ENCODE peak calls at places on chromosome 16, in eight cellular contexts. One of them, this sample, is unnamed.

GRCh38 chr16:67482260-67482924 is 955 bp downstream of the AGRP start:
- DNase-seq in suprapubic skin: no peak
- DNase-seq in kidney: no peak
- DNase-seq in PC-9: no peak
- DNase-seq in adrenal gland: no peak
- DNase-seq in right lobe of liver: no peak
- DNase-seq in neural progenitor cell: no peak
- DNase-seq in body of pancreas: no peak
- DNase-seq in this sample: no peak

GRCh38 chr16:17556276-17557052 is 85.7 kb upstream of the XYLT1 start:
- DNase-seq in suprapubic skin: peak; percentile 12
- DNase-seq in body of pancreas: no peak
- DNase-seq in right lobe of liver: no peak
- DNase-seq in kidney: no peak
- DNase-seq in neural progenitor cell: peak; percentile 57
- DNase-seq in PC-9: peak; percentile 49
- DNase-seq in adrenal gland: no peak
- DNase-seq in this sample: no peak

GRCh38 chr16:89035013-89035697 is 58.1 kb upstream of the CBFA2T3 start:
- DNase-seq in suprapubic skin: no peak
- DNase-seq in neural progenitor cell: peak; percentile 41
- DNase-seq in right lobe of liver: peak; percentile 12
- DNase-seq in PC-9: no peak
- DNase-seq in body of pancreas: no peak
- DNase-seq in kidney: no peak
- DNase-seq in adrenal gland: no peak
- DNase-seq in this sample: no peak

GRCh38 chr16:80084614-80085013 is 456.2 kb upstream of the DYNLRB2 start:
- DNase-seq in right lobe of liver: peak; percentile 35
- DNase-seq in kidney: no peak
- DNase-seq in body of pancreas: peak; percentile 34
- DNase-seq in suprapubic skin: no peak
- DNase-seq in adrenal gland: peak; percentile 81
- DNase-seq in PC-9: peak; percentile 52
- DNase-seq in neural progenitor cell: peak; percentile 87
- DNase-seq in this sample: no peak

GRCh38 chr16:85715169-85716015 is 26.6 kb upstream of the GINS2 start:
- DNase-seq in body of pancreas: no peak
- DNase-seq in neural progenitor cell: peak; percentile 63
- DNase-seq in PC-9: no peak
- DNase-seq in suprapubic skin: no peak
- DNase-seq in kidney: no peak
- DNase-seq in right lobe of liver: no peak
- DNase-seq in adrenal gland: no peak
- DNase-seq in this sample: no peak

GRCh38 chr16:1877804-1878203 is 5.8 kb upstream of the MEIOB start:
- DNase-seq in adrenal gland: no peak
- DNase-seq in kidney: peak; percentile 7
- DNase-seq in neural progenitor cell: no peak
- DNase-seq in PC-9: peak; percentile 62
- DNase-seq in right lobe of liver: no peak
- DNase-seq in body of pancreas: no peak
- DNase-seq in suprapubic skin: no peak
- DNase-seq in this sample: no peak

GRCh38 chr16:47880653-47881052 is 275.1 kb downstream of the ABCC12 start:
- DNase-seq in suprapubic skin: no peak
- DNase-seq in neural progenitor cell: no peak
- DNase-seq in adrenal gland: no peak
- DNase-seq in body of pancreas: no peak
- DNase-seq in right lobe of liver: no peak
- DNase-seq in kidney: no peak
- DNase-seq in PC-9: no peak
- DNase-seq in this sample: no peak

GRCh38 chr16:46775214-46775613 is 27.1 kb upstream of the MYLK3 start:
- DNase-seq in PC-9: no peak
- DNase-seq in adrenal gland: no peak
- DNase-seq in right lobe of liver: no peak
- DNase-seq in body of pancreas: no peak
- DNase-seq in kidney: no peak
- DNase-seq in neural progenitor cell: no peak
- DNase-seq in suprapubic skin: peak; percentile 4
- DNase-seq in this sample: no peak

GRCh38 chr16:75565640-75566039 is 539 bp upstream of the GABARAPL2 start:
- DNase-seq in body of pancreas: no peak
- DNase-seq in PC-9: no peak
- DNase-seq in suprapubic skin: peak; percentile 44
- DNase-seq in adrenal gland: no peak
- DNase-seq in neural progenitor cell: no peak
- DNase-seq in kidney: no peak
- DNase-seq in right lobe of liver: no peak
- DNase-seq in this sample: no peak

GRCh38 chr16:68083861-68084503 is 1.2 kb upstream of the NFATC3 start:
- DNase-seq in neural progenitor cell: peak; percentile 64
- DNase-seq in adrenal gland: no peak
- DNase-seq in kidney: peak; percentile 84
- DNase-seq in suprapubic skin: no peak
- DNase-seq in body of pancreas: peak; percentile 25
- DNase-seq in PC-9: no peak
- DNase-seq in right lobe of liver: peak; percentile 55
- DNase-seq in this sample: no peak

GRCh38 chr16:66695474-66695934 is 1.0 kb downstream of the CMTM4 start:
- DNase-seq in body of pancreas: no peak
- DNase-seq in kidney: no peak
- DNase-seq in right lobe of liver: no peak
- DNase-seq in suprapubic skin: no peak
- DNase-seq in PC-9: no peak
- DNase-seq in neural progenitor cell: no peak
- DNase-seq in adrenal gland: no peak
- DNase-seq in this sample: no peak

GRCh38 chr16:48978501-48978900 is 303.1 kb downstream of the CBLN1 start:
- DNase-seq in PC-9: no peak
- DNase-seq in adrenal gland: no peak
- DNase-seq in body of pancreas: no peak
- DNase-seq in kidney: no peak
- DNase-seq in right lobe of liver: no peak
- DNase-seq in suprapubic skin: no peak
- DNase-seq in neural progenitor cell: no peak
- DNase-seq in this sample: no peak

GRCh38 chr16:28486266-28486665 is 5.6 kb downstream of the CLN3 start:
- DNase-seq in body of pancreas: no peak
- DNase-seq in adrenal gland: no peak
- DNase-seq in kidney: peak; percentile 52
- DNase-seq in right lobe of liver: no peak
- DNase-seq in PC-9: no peak
- DNase-seq in neural progenitor cell: no peak
- DNase-seq in suprapubic skin: no peak
- DNase-seq in this sample: no peak

GRCh38 chr16:73000907-73001521 is 46.9 kb downstream of the ZFHX3 start:
- DNase-seq in body of pancreas: peak; percentile 5
- DNase-seq in neural progenitor cell: no peak
- DNase-seq in PC-9: no peak
- DNase-seq in kidney: no peak
- DNase-seq in suprapubic skin: no peak
- DNase-seq in right lobe of liver: no peak
- DNase-seq in adrenal gland: peak; percentile 25
- DNase-seq in this sample: no peak

GRCh38 chr16:47699090-47699489 is 238.0 kb downstream of the PHKB start:
- DNase-seq in right lobe of liver: no peak
- DNase-seq in PC-9: no peak
- DNase-seq in body of pancreas: no peak
- DNase-seq in adrenal gland: no peak
- DNase-seq in kidney: no peak
- DNase-seq in suprapubic skin: no peak
- DNase-seq in neural progenitor cell: no peak
- DNase-seq in this sample: no peak

GRCh38 chr16:20774703-20775362 is 11.0 kb downstream of the ACSM3 start:
- DNase-seq in neural progenitor cell: peak; percentile 76
- DNase-seq in adrenal gland: peak; percentile 87
- DNase-seq in suprapubic skin: no peak
- DNase-seq in body of pancreas: peak; percentile 77
- DNase-seq in right lobe of liver: peak; percentile 62
- DNase-seq in PC-9: no peak
- DNase-seq in kidney: peak; percentile 75
- DNase-seq in this sample: no peak

GRCh38 chr16:4327386-4327781 is 11.5 kb downstream of the GLIS2 start:
- DNase-seq in body of pancreas: no peak
- DNase-seq in suprapubic skin: no peak
- DNase-seq in kidney: peak; percentile 79
- DNase-seq in PC-9: no peak
- DNase-seq in adrenal gland: no peak
- DNase-seq in right lobe of liver: no peak
- DNase-seq in neural progenitor cell: peak; percentile 33
- DNase-seq in this sample: no peak

GRCh38 chr16:4330277-4330882 is 14.5 kb downstream of the GLIS2 start:
- DNase-seq in adrenal gland: peak; percentile 91
- DNase-seq in suprapubic skin: peak; percentile 93
- DNase-seq in neural progenitor cell: peak; percentile 81
- DNase-seq in body of pancreas: peak; percentile 87
- DNase-seq in PC-9: no peak
- DNase-seq in right lobe of liver: peak; percentile 88
- DNase-seq in kidney: peak; percentile 93
- DNase-seq in this sample: no peak

GRCh38 chr16:4327782-4328579 is 12.1 kb downstream of the GLIS2 start:
- DNase-seq in adrenal gland: peak; percentile 94
- DNase-seq in neural progenitor cell: peak; percentile 94
- DNase-seq in suprapubic skin: no peak
- DNase-seq in body of pancreas: peak; percentile 81
- DNase-seq in kidney: peak; percentile 95
- DNase-seq in PC-9: peak; percentile 6
- DNase-seq in right lobe of liver: peak; percentile 81
- DNase-seq in this sample: no peak

GRCh38 chr16:4329354-4329775 is 13.5 kb downstream of the GLIS2 start:
- DNase-seq in body of pancreas: no peak
- DNase-seq in suprapubic skin: no peak
- DNase-seq in PC-9: no peak
- DNase-seq in adrenal gland: no peak
- DNase-seq in kidney: no peak
- DNase-seq in neural progenitor cell: no peak
- DNase-seq in right lobe of liver: no peak
- DNase-seq in this sample: no peak

GRCh38 chr16:4328580-4329353 is 12.9 kb downstream of the GLIS2 start:
- DNase-seq in PC-9: no peak
- DNase-seq in neural progenitor cell: no peak
- DNase-seq in right lobe of liver: no peak
- DNase-seq in suprapubic skin: no peak
- DNase-seq in adrenal gland: peak; percentile 78
- DNase-seq in body of pancreas: no peak
- DNase-seq in kidney: peak; percentile 79
- DNase-seq in this sample: no peak
- H3K4me1 ChIP-seq in PC-9: no peaks in the 10 kb centered on the region
- H3K4me1 ChIP-seq in neural progenitor cell: peaks cover 9% of the 10 kb centered on the region
- H3K4me1 ChIP-seq in right lobe of liver: no peaks in the 10 kb centered on the region
- H3K4me1 ChIP-seq in suprapubic skin: peaks cover 48% of the 10 kb centered on the region
- H3K4me1 ChIP-seq in adrenal gland: peaks cover 39% of the 10 kb centered on the region
- H3K4me1 ChIP-seq in body of pancreas: peaks cover 41% of the 10 kb centered on the region
- H3K4me1 ChIP-seq in kidney: peaks cover 49% of the 10 kb centered on the region
- H3K4me1 ChIP-seq in this sample: peaks cover 36% of the 10 kb centered on the region

DNA sequence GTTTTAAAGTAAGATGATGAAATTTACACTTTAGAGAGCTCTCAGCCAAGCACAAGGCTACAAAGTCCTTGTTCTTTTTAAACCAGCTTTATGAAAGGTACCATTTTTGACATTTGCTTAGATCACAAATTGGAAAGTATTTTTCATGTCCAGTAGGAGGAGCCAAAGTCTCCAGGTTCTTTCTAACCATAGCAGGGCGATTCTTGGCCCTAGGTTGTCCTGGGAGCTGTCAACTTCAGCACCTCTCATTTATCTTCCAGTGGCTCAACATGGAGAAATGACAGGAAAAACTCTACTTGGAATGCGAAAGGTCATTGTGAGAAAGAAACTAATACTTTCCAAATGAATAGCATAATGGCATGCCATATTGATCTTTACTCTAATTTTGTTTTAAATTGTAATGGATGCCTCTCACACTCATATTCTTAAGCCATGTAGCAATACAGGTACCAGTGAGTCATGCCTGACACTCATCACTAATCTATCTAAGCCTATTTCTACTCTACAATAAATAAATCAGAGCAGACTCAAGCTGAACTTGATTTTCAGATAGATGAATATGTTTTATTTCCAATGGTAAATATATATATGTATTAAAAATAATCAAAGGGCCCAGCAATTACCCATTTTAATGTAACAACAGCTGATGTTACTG is 919.1 kb upstream of the EEF2KMT start:
- DNase-seq in kidney: no peak
- DNase-seq in neural progenitor cell: peak; percentile 90
- DNase-seq in suprapubic skin: no peak
- DNase-seq in adrenal gland: no peak
- DNase-seq in PC-9: no peak
- DNase-seq in body of pancreas: no peak
- DNase-seq in right lobe of liver: no peak
- DNase-seq in this sample: no peak
- TF ChIP-seq CTCF in kidney: peak; percentile 16
- TF ChIP-seq CTCF in neural progenitor cell: peak; percentile 78
- TF ChIP-seq CTCF in suprapubic skin: no peak
- TF ChIP-seq CTCF in adrenal gland: peak; percentile 11
- TF ChIP-seq CTCF in PC-9: peak; percentile 54
- TF ChIP-seq CTCF in body of pancreas: peak; percentile 18
- TF ChIP-seq CTCF in right lobe of liver: no peak
- TF ChIP-seq CTCF in this sample: no peak

GRCh38 chr16:14401839-14402115 is 228.3 kb downstream of the PARN start:
- DNase-seq in kidney: no peak
- DNase-seq in neural progenitor cell: no peak
- DNase-seq in suprapubic skin: no peak
- DNase-seq in PC-9: no peak
- DNase-seq in adrenal gland: no peak
- DNase-seq in body of pancreas: no peak
- DNase-seq in right lobe of liver: no peak
- DNase-seq in this sample: no peak

GRCh38 chr16:14394834-14395233 is 235.2 kb downstream of the PARN start:
- DNase-seq in neural progenitor cell: no peak
- DNase-seq in suprapubic skin: no peak
- DNase-seq in adrenal gland: no peak
- DNase-seq in PC-9: no peak
- DNase-seq in kidney: no peak
- DNase-seq in body of pancreas: no peak
- DNase-seq in right lobe of liver: no peak
- DNase-seq in this sample: no peak

GRCh38 chr16:14399397-14400284 is 230.4 kb downstream of the PARN start:
- DNase-seq in neural progenitor cell: peak; percentile 24
- DNase-seq in adrenal gland: peak; percentile 89
- DNase-seq in body of pancreas: no peak
- DNase-seq in suprapubic skin: peak; percentile 86
- DNase-seq in PC-9: peak; percentile 85
- DNase-seq in kidney: no peak
- DNase-seq in right lobe of liver: peak; percentile 33
- DNase-seq in this sample: peak; percentile 57

GRCh38 chr16:14400285-14400977 is 229.6 kb downstream of the PARN start:
- DNase-seq in neural progenitor cell: no peak
- DNase-seq in suprapubic skin: no peak
- DNase-seq in adrenal gland: no peak
- DNase-seq in PC-9: no peak
- DNase-seq in right lobe of liver: no peak
- DNase-seq in kidney: no peak
- DNase-seq in body of pancreas: no peak
- DNase-seq in this sample: no peak

GRCh38 chr16:14398014-14398717 is 231.9 kb downstream of the PARN start:
- DNase-seq in suprapubic skin: no peak
- DNase-seq in kidney: no peak
- DNase-seq in body of pancreas: no peak
- DNase-seq in PC-9: no peak
- DNase-seq in neural progenitor cell: no peak
- DNase-seq in adrenal gland: no peak
- DNase-seq in right lobe of liver: no peak
- DNase-seq in this sample: no peak
- H3K27ac ChIP-seq in suprapubic skin: no peak overlapping the region
- H3K27ac ChIP-seq in kidney: no peak overlapping the region
- H3K27ac ChIP-seq in body of pancreas: no peak overlapping the region
- H3K27ac ChIP-seq in PC-9: peak overlapping the region; percentile 92
- H3K27ac ChIP-seq in neural progenitor cell: no peak overlapping the region
- H3K27ac ChIP-seq in adrenal gland: no peak overlapping the region
- H3K27ac ChIP-seq in right lobe of liver: no peak overlapping the region
- H3K27ac ChIP-seq in this sample: no peak overlapping the region

GRCh38 chr16:56861092-56861610 is 3.9 kb upstream of the SLC12A3 start:
- DNase-seq in adrenal gland: no peak
- DNase-seq in kidney: no peak
- DNase-seq in neural progenitor cell: peak; percentile 68
- DNase-seq in PC-9: peak; percentile 84
- DNase-seq in right lobe of liver: no peak
- DNase-seq in body of pancreas: no peak
- DNase-seq in suprapubic skin: no peak
- DNase-seq in this sample: no peak
- H3K4me1 ChIP-seq in adrenal gland: no peaks in the 10 kb centered on the region
- H3K4me1 ChIP-seq in kidney: peaks cover 22% of the 10 kb centered on the region
- H3K4me1 ChIP-seq in neural progenitor cell: peaks cover 23% of the 10 kb centered on the region
- H3K4me1 ChIP-seq in PC-9: peaks cover 26% of the 10 kb centered on the region
- H3K4me1 ChIP-seq in right lobe of liver: no peaks in the 10 kb centered on the region
- H3K4me1 ChIP-seq in body of pancreas: peaks cover 26% of the 10 kb centered on the region
- H3K4me1 ChIP-seq in suprapubic skin: no peaks in the 10 kb centered on the region
- H3K4me1 ChIP-seq in this sample: no peaks in the 10 kb centered on the region